ENCODE peak calls at places on chromosome 9, in five cellular contexts. V is HCT116, F is suprapubic skin, H is thyroid gland, E is body of pancreas. Y is an unnamed sample.

GRCh38 chr9:38692707-38693106 is 27.2 kb downstream of the FAM240B start:
- DNase-seq in E (no peak), V (no peak), F (no peak), H (no peak), Y (no peak)

GRCh38 chr9:125654121-125654520 is 52.9 kb downstream of the MAPKAP1 start:
- DNase-seq in F (no peak), V (no peak), E (no peak), H (no peak), Y (no peak)

GRCh38 chr9:127754099-127754760 is 19.1 kb upstream of the TOR2A start:
- DNase-seq in H (no peak), E (no peak), V (no peak), F (no peak), Y (no peak)

GRCh38 chr9:77000330-77000729 is 19.1 kb upstream of the FOXB2 start:
- DNase-seq in V (no peak), E (no peak), H (no peak), F (no peak), Y (no peak)

GRCh38 chr9:88529496-88529895 is 5.5 kb upstream of the NXNL2 start:
- DNase-seq in H (no peak), V (no peak), F (no peak), E (no peak), Y (no peak)

GRCh38 chr9:93080406-93080805 is 15.6 kb upstream of the CARD19 start:
- DNase-seq in F (peak; percentile 72), E (no peak), V (no peak), H (no peak), Y (no peak)

GRCh38 chr9:26856413-26857032 is 36.1 kb downstream of the CAAP1 start:
- DNase-seq in E (no peak), H (peak; percentile 36), V (peak; percentile 56), F (no peak), Y (peak; percentile 78)

GRCh38 chr9:85610074-85610855 is 131.5 kb downstream of the AGTPBP1 start:
- DNase-seq in H (peak; percentile 20), F (no peak), E (no peak), V (peak; percentile 51), Y (peak; percentile 81)

GRCh38 chr9:129154866-129155477 is 23.1 kb downstream of the IER5L start:
- DNase-seq in V (no peak), F (no peak), H (no peak), E (no peak), Y (no peak)

GRCh38 chr9:98545041-98545440 is 163.7 kb downstream of the GABBR2 start:
- DNase-seq in F (no peak), H (no peak), E (no peak), V (no peak), Y (no peak)

GRCh38 chr9:129245276-129245675 is 67.2 kb upstream of the IER5L start:
- DNase-seq in E (no peak), F (no peak), V (no peak), H (no peak), Y (no peak)

GRCh38 chr9:134367796-134368490 is 41.7 kb downstream of the RXRA start:
- DNase-seq in F (no peak), V (no peak), E (no peak), H (no peak), Y (no peak)

GRCh38 chr9:123360161-123361085 is 4.4 kb downstream of the CRB2 start:
- DNase-seq in F (no peak), E (peak; percentile 24), H (peak; percentile 73), V (no peak), Y (peak; percentile 98)

GRCh38 chr9:133609311-133610098 is at the start of gene FAM163B:
- DNase-seq in V (no peak), E (peak; percentile 48), F (no peak), H (peak; percentile 32), Y (peak; percentile 52)

GRCh38 chr9:126517751-126518261 is 95.9 kb upstream of the LMX1B start:
- DNase-seq in V (no peak), F (no peak), E (no peak), H (no peak), Y (no peak)

GRCh38 chr9:111232997-111233790 is 96.8 kb downstream of the OR2K2 start:
- DNase-seq in V (no peak), F (no peak), E (no peak), H (no peak), Y (no peak)

GRCh38 chr9:93450817-93451761 is at the start of gene FAM120A:
- DNase-seq in H (peak; percentile 74), E (peak; percentile 74), F (peak; percentile 83), V (peak; percentile 15), Y (peak; percentile 93)

DNA sequence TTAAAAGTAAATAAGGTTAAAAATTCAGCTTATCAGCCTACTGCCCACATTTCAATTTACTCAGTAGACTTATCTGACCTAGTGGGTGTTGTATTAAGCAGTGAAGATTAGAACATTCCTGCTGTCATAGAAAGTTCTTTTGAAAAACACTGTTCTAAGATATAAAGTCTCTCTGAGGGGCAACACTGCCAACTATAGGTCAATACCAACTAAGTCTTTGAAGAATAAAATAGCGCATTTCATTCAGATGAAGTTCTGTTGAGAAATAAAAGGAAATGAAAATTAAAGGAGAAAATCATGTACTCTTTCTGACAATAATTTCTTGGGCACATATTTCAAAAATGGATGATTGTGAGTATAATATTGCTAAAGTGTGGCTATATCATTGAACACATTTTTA is 86.8 kb downstream of the PTPRD start:
- DNase-seq in V (no peak), E (no peak), H (no peak), F (no peak), Y (no peak)
- TF ChIP-seq POLR2A in V (no peak), E (no peak), H (no peak), F (no peak), Y (no peak)

GRCh38 chr9:135480071-135480941 is 724 bp downstream of the PPP1R26 start:
- DNase-seq in V (no peak), E (no peak), H (peak; percentile 50), F (no peak), Y (peak; percentile 31)
- TF ChIP-seq POLR2A in V (peak; percentile 27), E (peak; percentile 39), H (peak; percentile 27), F (no peak), Y (no peak)

DNA sequence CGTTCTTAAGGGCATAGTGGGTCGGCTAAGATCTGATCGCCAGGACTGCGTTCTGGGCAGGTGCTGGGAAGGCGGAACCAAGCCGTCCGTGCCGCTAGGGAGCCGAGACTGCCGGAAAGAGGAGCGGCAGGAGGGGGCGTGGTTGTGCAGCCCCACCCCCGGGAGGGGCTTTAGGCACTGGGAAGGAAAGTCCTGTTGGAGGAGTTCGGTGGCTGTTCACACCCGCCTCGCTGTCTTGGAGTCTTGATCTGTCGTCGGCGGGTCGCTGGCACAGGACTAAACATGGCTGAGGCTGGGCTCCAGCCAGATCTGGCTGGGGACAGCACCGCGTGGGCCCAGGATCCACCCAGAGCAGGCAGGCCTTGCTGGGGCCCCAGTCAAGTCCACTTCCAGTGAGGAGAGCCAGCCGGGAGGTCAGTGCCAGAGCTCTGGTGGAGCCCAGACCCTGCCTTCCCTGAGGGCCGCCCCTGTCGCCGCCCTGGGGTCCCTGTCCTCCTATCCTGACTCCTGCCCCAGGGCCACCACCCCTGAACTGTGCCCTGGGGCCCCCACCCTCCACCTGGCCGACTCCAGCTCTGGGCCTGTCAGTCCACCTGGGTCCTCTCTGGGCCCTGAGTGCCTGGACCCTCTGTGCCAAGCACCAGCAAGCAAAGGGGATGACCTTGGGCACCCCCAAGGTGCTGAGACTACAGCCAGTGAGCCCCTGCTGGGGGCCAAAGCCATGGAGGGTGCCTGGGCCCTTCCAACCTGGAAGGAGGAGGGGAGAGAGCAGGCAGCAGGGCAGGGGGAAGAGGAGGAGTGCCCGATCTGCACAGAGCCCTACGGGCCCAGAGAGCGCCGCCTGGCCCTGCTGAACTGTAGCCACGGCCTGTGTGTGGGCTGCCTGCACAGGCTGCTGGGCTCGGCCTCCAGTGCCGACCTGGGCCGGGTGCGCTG is 4.5 kb downstream of the RNF208 start:
- DNase-seq in E (peak; percentile 88), H (peak; percentile 81), F (no peak), V (peak; percentile 53), Y (no peak)
- TF ChIP-seq POLR2A in E (peak; percentile 77), H (peak; percentile 23), F (no peak), V (peak; percentile 34), Y (no peak)

DNA sequence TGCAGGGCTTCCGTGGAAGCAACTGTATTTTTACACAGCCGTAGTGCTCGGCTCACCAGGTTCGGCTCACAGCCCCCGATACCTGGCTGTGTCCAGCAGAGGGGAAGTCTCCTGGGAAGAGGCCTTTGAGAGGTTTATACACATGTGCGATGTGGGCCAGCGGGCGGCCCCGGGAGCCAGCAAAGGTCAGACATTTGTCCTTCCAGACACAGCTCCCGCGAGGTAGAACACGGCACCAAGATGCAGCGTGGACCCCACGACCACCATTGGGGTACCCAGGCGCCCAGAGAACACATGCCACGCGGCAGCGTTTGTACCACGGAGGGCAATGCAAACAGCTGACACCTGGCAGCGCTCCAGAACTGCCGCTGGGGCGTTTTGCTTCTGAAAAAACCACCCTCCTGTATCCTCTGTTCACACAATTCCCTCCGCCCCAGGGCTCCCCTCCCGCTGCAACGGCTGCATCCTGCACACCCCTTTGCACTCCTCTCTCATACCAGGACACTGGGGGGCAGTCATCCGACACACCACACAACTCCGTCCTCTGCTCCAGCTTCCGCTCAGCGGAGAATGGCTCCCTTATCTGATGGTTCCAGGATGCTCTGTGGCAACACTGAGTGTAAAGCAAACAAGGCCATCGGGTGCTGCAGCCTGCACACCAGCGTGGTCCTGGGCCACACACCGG is 235.3 kb downstream of the SYK start:
- DNase-seq in E (peak; percentile 72), V (peak; percentile 47), H (peak; percentile 74), F (peak; percentile 91), Y (peak; percentile 67)
- TF ChIP-seq POLR2A in E (peak; percentile 21), V (no peak), H (no peak), F (no peak), Y (no peak)

GRCh38 chr9:109815366-109815947 is 35.5 kb downstream of the PALM2AKAP2 start:
- DNase-seq in F (no peak), E (no peak), V (no peak), H (no peak), Y (no peak)

GRCh38 chr9:109821711-109822110 is 41.7 kb downstream of the PALM2AKAP2 start:
- DNase-seq in V (no peak), F (no peak), H (no peak), E (no peak), Y (no peak)

GRCh38 chr9:109816490-109816889 is 36.5 kb downstream of the PALM2AKAP2 start:
- DNase-seq in F (no peak), V (peak; percentile 26), H (no peak), E (no peak), Y (no peak)

GRCh38 chr9:109817146-109817845 is 37.3 kb downstream of the PALM2AKAP2 start:
- DNase-seq in H (no peak), F (no peak), V (no peak), E (no peak), Y (no peak)

GRCh38 chr9:109817846-109818472 is 38.0 kb downstream of the PALM2AKAP2 start:
- DNase-seq in F (no peak), V (peak; percentile 78), H (peak; percentile 76), E (peak; percentile 74), Y (peak; percentile 71)
- TF ChIP-seq POLR2A in F (no peak), V (no peak), H (no peak), E (no peak), Y (no peak)

GRCh38 chr9:4489919-4490704 is at the start of gene SLC1A1:
- DNase-seq in E (peak; percentile 67), F (peak; percentile 81), H (peak; percentile 90), V (peak; percentile 43), Y (no peak)
- TF ChIP-seq POLR2A in E (peak; percentile 58), F (no peak), H (peak; percentile 88), V (no peak), Y (no peak)

GRCh38 chr9:35489313-35490154 is at the start of gene RUSC2:
- DNase-seq in V (peak; percentile 68), E (peak; percentile 83), F (peak; percentile 87), H (peak; percentile 87), Y (peak; percentile 83)
- TF ChIP-seq POLR2A in V (peak; percentile 40), E (peak; percentile 85), F (no peak), H (peak; percentile 84), Y (no peak)

GRCh38 chr9:120899490-120900037 is 22.6 kb upstream of the PHF19 start:
- DNase-seq in V (no peak), E (no peak), H (no peak), F (no peak), Y (no peak)
- TF ChIP-seq POLR2A in V (no peak), E (no peak), H (no peak), F (no peak), Y (no peak)

GRCh38 chr9:15306757-15307522 is at the start of gene TTC39B:
- DNase-seq in V (peak; percentile 77), H (peak; percentile 95), E (peak; percentile 95), F (peak; percentile 94), Y (peak; percentile 90)
- TF ChIP-seq POLR2A in V (no peak), H (peak; percentile 82), E (peak; percentile 85), F (no peak), Y (peak; percentile 56)

Y was measured in erythroblast.